ENCODE peak calls at places on chromosomes 12 and 14, in eight cellular contexts. One of them, this sample, is unnamed.
A peak's percentile ranks its signal among the peaks of the same experiment; 100 is the strongest.

GRCh38 chr14:74825008-74825407 is 50.9 kb downstream of the PROX2 start:
- DNase-seq in foreskin fibroblast: peak; percentile 78
- DNase-seq in cardiac muscle cell: peak; percentile 51
- DNase-seq in naive thymus-derived CD4-positive, alpha-beta T cell: no peak
- DNase-seq in heart left ventricle: no peak
- DNase-seq in adipocyte: peak; percentile 67
- DNase-seq in bronchial epithelial cell: peak; percentile 66
- DNase-seq in sigmoid colon: no peak
- DNase-seq in this sample: no peak

GRCh38 chr12:121061831-121062230 is 22.8 kb upstream of the OASL start:
- DNase-seq in naive thymus-derived CD4-positive, alpha-beta T cell: no peak
- DNase-seq in cardiac muscle cell: peak; percentile 43
- DNase-seq in sigmoid colon: no peak
- DNase-seq in adipocyte: peak; percentile 10
- DNase-seq in bronchial epithelial cell: no peak
- DNase-seq in heart left ventricle: no peak
- DNase-seq in foreskin fibroblast: peak; percentile 24
- DNase-seq in this sample: no peak

GRCh38 chr12:69884386-69884785 is 59.4 kb downstream of the MYRFL start:
- DNase-seq in cardiac muscle cell: no peak
- DNase-seq in heart left ventricle: no peak
- DNase-seq in bronchial epithelial cell: no peak
- DNase-seq in foreskin fibroblast: no peak
- DNase-seq in sigmoid colon: no peak
- DNase-seq in naive thymus-derived CD4-positive, alpha-beta T cell: no peak
- DNase-seq in adipocyte: no peak
- DNase-seq in this sample: no peak

GRCh38 chr12:132462778-132463177 is 27.2 kb upstream of the FBRSL1 start:
- DNase-seq in adipocyte: no peak
- DNase-seq in cardiac muscle cell: no peak
- DNase-seq in sigmoid colon: no peak
- DNase-seq in bronchial epithelial cell: no peak
- DNase-seq in naive thymus-derived CD4-positive, alpha-beta T cell: no peak
- DNase-seq in foreskin fibroblast: no peak
- DNase-seq in heart left ventricle: no peak
- DNase-seq in this sample: no peak

GRCh38 chr12:52312086-52312485 is 9.1 kb downstream of the KRT83 start:
- DNase-seq in foreskin fibroblast: no peak
- DNase-seq in sigmoid colon: no peak
- DNase-seq in cardiac muscle cell: no peak
- DNase-seq in heart left ventricle: no peak
- DNase-seq in bronchial epithelial cell: no peak
- DNase-seq in naive thymus-derived CD4-positive, alpha-beta T cell: no peak
- DNase-seq in adipocyte: no peak
- DNase-seq in this sample: no peak

GRCh38 chr12:57240069-57240921 is 10.7 kb downstream of the STAC3 start:
- DNase-seq in bronchial epithelial cell: peak; percentile 49
- DNase-seq in foreskin fibroblast: peak; percentile 89
- DNase-seq in sigmoid colon: peak; percentile 77
- DNase-seq in naive thymus-derived CD4-positive, alpha-beta T cell: peak; percentile 77
- DNase-seq in cardiac muscle cell: peak; percentile 50
- DNase-seq in adipocyte: peak; percentile 85
- DNase-seq in heart left ventricle: peak; percentile 55
- DNase-seq in this sample: peak; percentile 76

GRCh38 chr12:115468087-115468510 is 784.1 kb upstream of the TBX3 start:
- DNase-seq in cardiac muscle cell: peak; percentile 17
- DNase-seq in bronchial epithelial cell: peak; percentile 19
- DNase-seq in sigmoid colon: no peak
- DNase-seq in foreskin fibroblast: no peak
- DNase-seq in heart left ventricle: no peak
- DNase-seq in adipocyte: peak; percentile 8
- DNase-seq in naive thymus-derived CD4-positive, alpha-beta T cell: no peak
- DNase-seq in this sample: no peak

GRCh38 chr12:93451423-93452158 is 9.8 kb upstream of the UBE2N start:
- DNase-seq in bronchial epithelial cell: peak; percentile 32
- DNase-seq in foreskin fibroblast: no peak
- DNase-seq in naive thymus-derived CD4-positive, alpha-beta T cell: no peak
- DNase-seq in sigmoid colon: no peak
- DNase-seq in heart left ventricle: no peak
- DNase-seq in adipocyte: no peak
- DNase-seq in cardiac muscle cell: no peak
- DNase-seq in this sample: no peak

GRCh38 chr14:55665067-55665700 is 85.2 kb downstream of the KTN1 start:
- DNase-seq in sigmoid colon: no peak
- DNase-seq in adipocyte: peak; percentile 7
- DNase-seq in bronchial epithelial cell: no peak
- DNase-seq in naive thymus-derived CD4-positive, alpha-beta T cell: no peak
- DNase-seq in foreskin fibroblast: no peak
- DNase-seq in heart left ventricle: no peak
- DNase-seq in cardiac muscle cell: no peak
- DNase-seq in this sample: no peak

GRCh38 chr14:65431245-65431644 is 18.7 kb downstream of the FUT8 start:
- DNase-seq in adipocyte: no peak
- DNase-seq in heart left ventricle: no peak
- DNase-seq in cardiac muscle cell: no peak
- DNase-seq in sigmoid colon: no peak
- DNase-seq in foreskin fibroblast: no peak
- DNase-seq in naive thymus-derived CD4-positive, alpha-beta T cell: no peak
- DNase-seq in bronchial epithelial cell: no peak
- DNase-seq in this sample: no peak

GRCh38 chr12:54372113-54372806 is 8.0 kb upstream of the GPR84 start:
- DNase-seq in naive thymus-derived CD4-positive, alpha-beta T cell: no peak
- DNase-seq in foreskin fibroblast: no peak
- DNase-seq in cardiac muscle cell: peak; percentile 35
- DNase-seq in heart left ventricle: no peak
- DNase-seq in bronchial epithelial cell: no peak
- DNase-seq in adipocyte: peak; percentile 40
- DNase-seq in sigmoid colon: no peak
- DNase-seq in this sample: no peak

GRCh38 chr12:85000766-85001165 is 35.3 kb downstream of the TSPAN19 start:
- DNase-seq in cardiac muscle cell: no peak
- DNase-seq in sigmoid colon: no peak
- DNase-seq in naive thymus-derived CD4-positive, alpha-beta T cell: no peak
- DNase-seq in adipocyte: no peak
- DNase-seq in heart left ventricle: no peak
- DNase-seq in bronchial epithelial cell: no peak
- DNase-seq in foreskin fibroblast: no peak
- DNase-seq in this sample: no peak

GRCh38 chr12:130041983-130042812 is 120.1 kb upstream of the FZD10 start:
- DNase-seq in adipocyte: peak; percentile 16
- DNase-seq in bronchial epithelial cell: no peak
- DNase-seq in cardiac muscle cell: no peak
- DNase-seq in sigmoid colon: no peak
- DNase-seq in heart left ventricle: no peak
- DNase-seq in naive thymus-derived CD4-positive, alpha-beta T cell: peak; percentile 58
- DNase-seq in foreskin fibroblast: no peak
- DNase-seq in this sample: peak; percentile 75

GRCh38 chr12:47419500-47419899 is 286.3 kb downstream of the RPAP3 start:
- DNase-seq in cardiac muscle cell: no peak
- DNase-seq in naive thymus-derived CD4-positive, alpha-beta T cell: no peak
- DNase-seq in heart left ventricle: no peak
- DNase-seq in bronchial epithelial cell: peak; percentile 81
- DNase-seq in adipocyte: peak; percentile 37
- DNase-seq in sigmoid colon: no peak
- DNase-seq in foreskin fibroblast: peak; percentile 22
- DNase-seq in this sample: no peak

GRCh38 chr12:103771466-103771865 is 69.6 kb downstream of the NT5DC3 start:
- DNase-seq in heart left ventricle: no peak
- DNase-seq in naive thymus-derived CD4-positive, alpha-beta T cell: no peak
- DNase-seq in foreskin fibroblast: peak; percentile 67
- DNase-seq in sigmoid colon: peak; percentile 68
- DNase-seq in bronchial epithelial cell: peak; percentile 14
- DNase-seq in cardiac muscle cell: peak; percentile 70
- DNase-seq in adipocyte: peak; percentile 66
- DNase-seq in this sample: no peak

GRCh38 chr14:74405663-74406062 is 20.3 kb downstream of the SYNDIG1L start:
- DNase-seq in heart left ventricle: no peak
- DNase-seq in adipocyte: no peak
- DNase-seq in foreskin fibroblast: no peak
- DNase-seq in bronchial epithelial cell: no peak
- DNase-seq in cardiac muscle cell: no peak
- DNase-seq in sigmoid colon: no peak
- DNase-seq in naive thymus-derived CD4-positive, alpha-beta T cell: no peak
- DNase-seq in this sample: no peak

GRCh38 chr12:75945581-75945980 is 86.0 kb downstream of the PHLDA1 start:
- DNase-seq in heart left ventricle: no peak
- DNase-seq in foreskin fibroblast: no peak
- DNase-seq in bronchial epithelial cell: no peak
- DNase-seq in naive thymus-derived CD4-positive, alpha-beta T cell: no peak
- DNase-seq in cardiac muscle cell: no peak
- DNase-seq in sigmoid colon: no peak
- DNase-seq in adipocyte: no peak
- DNase-seq in this sample: no peak
- H3K4me3 ChIP-seq in heart left ventricle: no peak overlapping the region
- H3K4me3 ChIP-seq in foreskin fibroblast: no peak overlapping the region
- H3K4me3 ChIP-seq in bronchial epithelial cell: no peak overlapping the region
- H3K4me3 ChIP-seq in naive thymus-derived CD4-positive, alpha-beta T cell: no peak overlapping the region
- H3K4me3 ChIP-seq in cardiac muscle cell: no peak overlapping the region
- H3K4me3 ChIP-seq in sigmoid colon: no peak overlapping the region
- H3K4me3 ChIP-seq in adipocyte: no peak overlapping the region
- H3K4me3 ChIP-seq in this sample: no peak overlapping the region

DNA sequence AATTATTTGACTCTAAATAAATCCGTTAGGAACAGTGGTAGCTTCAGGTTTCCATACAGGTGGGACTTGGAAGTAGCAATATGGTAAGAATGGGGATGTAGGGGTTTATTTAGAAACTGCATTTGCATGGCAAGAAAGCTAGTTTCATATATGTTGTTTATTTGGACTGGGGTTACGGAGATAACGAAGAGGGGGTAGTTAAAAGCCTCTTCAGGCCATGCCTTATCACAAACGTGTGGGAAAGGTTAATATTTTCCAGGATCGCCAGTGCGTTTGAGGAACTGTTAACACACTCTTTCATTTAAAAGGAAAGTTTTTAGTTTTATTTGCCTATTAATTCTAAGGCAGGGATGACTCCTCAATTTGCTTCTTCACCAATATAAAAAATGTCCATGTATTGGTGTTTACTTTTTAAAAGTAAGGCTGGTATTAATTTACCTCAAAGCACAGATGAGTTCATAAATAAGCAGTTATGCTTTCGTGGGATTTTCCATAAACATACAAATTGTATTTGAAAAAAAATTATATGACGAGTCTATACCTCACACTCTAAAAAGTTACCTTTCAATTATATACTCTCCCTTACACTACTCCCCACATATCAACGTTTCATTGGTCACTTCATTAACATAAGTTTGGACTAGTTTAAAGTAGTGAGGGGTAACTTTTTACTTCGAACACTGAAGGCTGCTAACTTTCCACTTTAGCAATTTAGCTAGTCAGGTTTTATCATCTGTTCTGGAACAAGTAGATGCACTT is 813 bp downstream of the RAB2B start:
- DNase-seq in bronchial epithelial cell: no peak
- DNase-seq in foreskin fibroblast: no peak
- DNase-seq in adipocyte: no peak
- DNase-seq in naive thymus-derived CD4-positive, alpha-beta T cell: no peak
- DNase-seq in heart left ventricle: no peak
- DNase-seq in sigmoid colon: no peak
- DNase-seq in cardiac muscle cell: no peak
- DNase-seq in this sample: no peak
- H3K4me3 ChIP-seq in bronchial epithelial cell: peak overlapping the region; percentile 99
- H3K4me3 ChIP-seq in foreskin fibroblast: peak overlapping the region; percentile 100
- H3K4me3 ChIP-seq in adipocyte: peak overlapping the region; percentile 92
- H3K4me3 ChIP-seq in naive thymus-derived CD4-positive, alpha-beta T cell: peak overlapping the region; percentile 99
- H3K4me3 ChIP-seq in heart left ventricle: peak overlapping the region; percentile 87
- H3K4me3 ChIP-seq in sigmoid colon: peak overlapping the region; percentile 86
- H3K4me3 ChIP-seq in cardiac muscle cell: peak overlapping the region; percentile 94
- H3K4me3 ChIP-seq in this sample: peak overlapping the region; percentile 95

DNA sequence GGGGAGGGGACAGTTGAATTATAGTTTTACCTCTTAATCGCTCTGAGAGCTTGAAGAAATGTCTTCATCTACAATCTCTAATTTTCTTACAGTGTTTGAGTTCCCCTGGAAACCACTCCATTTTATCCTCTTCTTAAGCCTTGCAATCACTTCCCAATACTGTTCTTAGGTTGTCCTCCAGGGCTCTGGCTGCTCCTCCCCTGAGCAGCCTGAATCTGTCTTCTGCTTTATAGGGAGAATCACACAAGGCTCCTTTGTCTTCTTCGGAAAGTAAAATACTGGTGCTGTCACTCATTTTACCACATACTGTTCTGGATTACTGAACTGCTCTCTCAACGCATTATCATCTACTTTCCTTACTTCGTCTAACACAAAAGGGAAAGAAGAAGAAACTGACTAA is 133.8 kb downstream of the MDGA2 start:
- DNase-seq in bronchial epithelial cell: no peak
- DNase-seq in naive thymus-derived CD4-positive, alpha-beta T cell: no peak
- DNase-seq in adipocyte: no peak
- DNase-seq in sigmoid colon: no peak
- DNase-seq in heart left ventricle: no peak
- DNase-seq in foreskin fibroblast: no peak
- DNase-seq in cardiac muscle cell: peak; percentile 2
- DNase-seq in this sample: no peak
- H3K4me3 ChIP-seq in bronchial epithelial cell: no peak overlapping the region
- H3K4me3 ChIP-seq in naive thymus-derived CD4-positive, alpha-beta T cell: no peak overlapping the region
- H3K4me3 ChIP-seq in adipocyte: no peak overlapping the region
- H3K4me3 ChIP-seq in sigmoid colon: no peak overlapping the region
- H3K4me3 ChIP-seq in heart left ventricle: no peak overlapping the region
- H3K4me3 ChIP-seq in foreskin fibroblast: no peak overlapping the region
- H3K4me3 ChIP-seq in cardiac muscle cell: no peak overlapping the region
- H3K4me3 ChIP-seq in this sample: no peak overlapping the region

GRCh38 chr12:112125250-112125999 is at the start of gene TRAFD1:
- DNase-seq in heart left ventricle: peak; percentile 98
- DNase-seq in foreskin fibroblast: peak; percentile 99
- DNase-seq in sigmoid colon: peak; percentile 99
- DNase-seq in adipocyte: peak; percentile 99
- DNase-seq in naive thymus-derived CD4-positive, alpha-beta T cell: peak; percentile 98
- DNase-seq in bronchial epithelial cell: peak; percentile 90
- DNase-seq in cardiac muscle cell: peak; percentile 98
- DNase-seq in this sample: peak; percentile 99

GRCh38 chr12:112130461-112130998 is 5.2 kb downstream of the TRAFD1 start:
- DNase-seq in foreskin fibroblast: no peak
- DNase-seq in adipocyte: peak; percentile 52
- DNase-seq in heart left ventricle: no peak
- DNase-seq in sigmoid colon: no peak
- DNase-seq in cardiac muscle cell: peak; percentile 29
- DNase-seq in naive thymus-derived CD4-positive, alpha-beta T cell: peak; percentile 63
- DNase-seq in bronchial epithelial cell: no peak
- DNase-seq in this sample: no peak

GRCh38 chr12:112126000-112126431 is 656 bp downstream of the TRAFD1 start:
- DNase-seq in cardiac muscle cell: no peak
- DNase-seq in heart left ventricle: no peak
- DNase-seq in adipocyte: peak; percentile 33
- DNase-seq in naive thymus-derived CD4-positive, alpha-beta T cell: no peak
- DNase-seq in foreskin fibroblast: peak; percentile 14
- DNase-seq in bronchial epithelial cell: no peak
- DNase-seq in sigmoid colon: no peak
- DNase-seq in this sample: no peak

GRCh38 chr12:112124918-112125249 is 476 bp upstream of the TRAFD1 start:
- DNase-seq in bronchial epithelial cell: no peak
- DNase-seq in foreskin fibroblast: no peak
- DNase-seq in adipocyte: no peak
- DNase-seq in heart left ventricle: no peak
- DNase-seq in sigmoid colon: no peak
- DNase-seq in cardiac muscle cell: no peak
- DNase-seq in naive thymus-derived CD4-positive, alpha-beta T cell: no peak
- DNase-seq in this sample: no peak

DNA sequence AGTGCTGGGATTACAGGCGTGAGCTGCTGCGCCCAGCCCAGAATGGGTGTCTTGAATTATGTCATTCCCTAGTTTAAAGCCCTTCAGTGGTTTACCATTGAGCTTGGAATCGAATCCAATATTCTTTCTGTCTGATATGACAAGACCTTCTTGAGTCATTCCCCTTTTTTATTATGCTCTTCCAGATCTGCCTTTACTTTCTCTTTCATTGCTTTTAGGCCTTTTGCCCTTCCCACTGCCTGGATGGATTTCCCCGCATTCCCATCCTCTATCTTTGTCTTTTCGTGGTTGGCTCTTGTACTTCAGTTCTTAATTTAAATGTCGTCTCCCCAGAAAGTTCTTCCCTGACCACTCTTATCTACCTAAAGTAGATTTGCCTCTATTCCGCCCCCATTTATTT is 1.6 kb downstream of the TRAFD1 start:
- DNase-seq in adipocyte: no peak
- DNase-seq in foreskin fibroblast: no peak
- DNase-seq in heart left ventricle: no peak
- DNase-seq in cardiac muscle cell: no peak
- DNase-seq in bronchial epithelial cell: no peak
- DNase-seq in naive thymus-derived CD4-positive, alpha-beta T cell: no peak
- DNase-seq in sigmoid colon: no peak
- DNase-seq in this sample: no peak
- H3K4me3 ChIP-seq in adipocyte: peak overlapping the region; percentile 86
- H3K4me3 ChIP-seq in foreskin fibroblast: peak overlapping the region; percentile 53
- H3K4me3 ChIP-seq in heart left ventricle: peak overlapping the region; percentile 83
- H3K4me3 ChIP-seq in cardiac muscle cell: no peak overlapping the region
- H3K4me3 ChIP-seq in bronchial epithelial cell: no peak overlapping the region
- H3K4me3 ChIP-seq in naive thymus-derived CD4-positive, alpha-beta T cell: peak overlapping the region; percentile 97
- H3K4me3 ChIP-seq in sigmoid colon: peak overlapping the region; percentile 80
- H3K4me3 ChIP-seq in this sample: peak overlapping the region; percentile 97